ENCODE peak calls at places on chromosomes 16 and 17, in six cellular contexts. K is OCI-LY7, Y is substantia nigra, C is HuH-7, V is NCI-H345, D is HT1080. T is an unnamed sample.

GRCh38 chr16:88534731-88535141 is 35.5 kb upstream of the ZC3H18 start:
- DNase-seq in K (peak), Y (no peak), C (no peak), V (no peak), D (no peak), T (no peak)

GRCh38 chr16:30166202-30166902 is 17.1 kb upstream of the CORO1A start:
- DNase-seq in K (peak), Y (no peak), C (no peak), V (no peak), D (no peak), T (no peak)

GRCh38 chr17:73705594-73705993 is 61.3 kb upstream of the SDK2 start:
- DNase-seq in K (no peak), Y (no peak), C (no peak), V (peak), D (peak), T (no peak)

GRCh38 chr17:27340990-27341595 is 47.2 kb downstream of the WSB1 start:
- DNase-seq in K (no peak), Y (no peak), C (no peak), V (no peak), D (no peak), T (no peak)

GRCh38 chr16:595942-596735 is 6.3 kb downstream of the RAB40C start:
- DNase-seq in K (no peak), Y (no peak), C (no peak), V (no peak), D (no peak), T (no peak)

GRCh38 chr16:26993988-26994387 is 72.7 kb upstream of the C16orf82 start:
- DNase-seq in K (no peak), Y (no peak), C (no peak), V (no peak), D (peak), T (no peak)

GRCh38 chr16:12584488-12585233 is 219.0 kb downstream of the CPPED1 start:
- DNase-seq in K (no peak), Y (no peak), C (no peak), V (no peak), D (peak), T (no peak)

GRCh38 chr16:57799619-57800212 is 2.6 kb downstream of the KIFC3 start:
- DNase-seq in K (no peak), Y (no peak), C (no peak), V (no peak), D (no peak), T (no peak)

GRCh38 chr17:38877130-38877851 is 7.4 kb downstream of the LASP1 start:
- DNase-seq in K (peak), Y (peak), C (no peak), V (no peak), D (no peak), T (no peak)

GRCh38 chr17:44331249-44331760 is 6.7 kb upstream of the SLC25A39 start:
- DNase-seq in K (peak), Y (peak), C (peak), V (peak), D (peak), T (peak)

GRCh38 chr16:27322858-27323780 is 9.3 kb downstream of the IL4R start:
- DNase-seq in K (no peak), Y (no peak), C (peak), V (no peak), D (no peak), T (peak)

GRCh38 chr17:8960325-8961144 is 5.0 kb downstream of the PIK3R5 start:
- DNase-seq in K (no peak), Y (no peak), C (no peak), V (no peak), D (no peak), T (no peak)

GRCh38 chr17:41860254-41860931 is 4.8 kb downstream of the KLHL11 start:
- DNase-seq in K (no peak), Y (no peak), C (no peak), V (no peak), D (no peak), T (no peak)

GRCh38 chr16:2835638-2836493 is 5.8 kb downstream of the ZG16B start:
- DNase-seq in K (no peak), Y (no peak), C (no peak), V (no peak), D (peak), T (peak)

GRCh38 chr16:57383276-57384247 is 11.3 kb downstream of the CX3CL1 start:
- DNase-seq in K (no peak), Y (no peak), C (no peak), V (no peak), D (peak), T (no peak)

GRCh38 chr16:29891525-29892457 is 7.6 kb downstream of the SEZ6L2 start:
- DNase-seq in K (no peak), Y (no peak), C (peak), V (no peak), D (no peak), T (peak)

GRCh38 chr17:31842416-31843381 is 16.3 kb downstream of the COPRS start:
- DNase-seq in K (peak), Y (peak), C (peak), V (peak), D (peak), T (peak)

GRCh38 chr16:62752837-62753236 is 716.6 kb upstream of the CDH8 start:
- DNase-seq in K (no peak), Y (no peak), C (no peak), V (no peak), D (no peak), T (no peak)

GRCh38 chr16:67655363-67655762 is 4.7 kb downstream of the ACD start:
- DNase-seq in K (no peak), Y (no peak), C (no peak), V (no peak), D (no peak), T (no peak)

GRCh38 chr17:30477758-30478115 is 529 bp downstream of the GOSR1 start:
- DNase-seq in K (peak), Y (no peak), C (no peak), V (peak), D (peak), T (no peak)

GRCh38 chr17:43953746-43954145 is at the start of gene PYY:
- DNase-seq in K (no peak), Y (no peak), C (no peak), V (no peak), D (no peak), T (no peak)

GRCh38 chr16:81669473-81670350 is 109.4 kb upstream of the PLCG2 start:
- DNase-seq in K (no peak), Y (no peak), C (no peak), V (peak), D (no peak), T (no peak)

GRCh38 chr17:8226536-8227237 is 16.3 kb upstream of the AURKB start:
- DNase-seq in K (no peak), Y (peak), C (no peak), V (peak), D (peak), T (peak)

GRCh38 chr17:82568997-82569393 is 49.5 kb downstream of the FOXK2 start:
- DNase-seq in K (no peak), Y (no peak), C (no peak), V (no peak), D (no peak), T (no peak)

GRCh38 chr16:12119562-12119961 is 143.0 kb downstream of the SNX29 start:
- DNase-seq in K (no peak), Y (no peak), C (no peak), V (no peak), D (no peak), T (no peak)

T was measured in Caco-2.